ENCODE peak calls at places on chromosomes 5 and 9, in eight cellular contexts. One of them, this sample, is unnamed.

GRCh38 chr5:5658226-5658625 is 235.7 kb downstream of the ICE1 start:
- DNase-seq in stimulated activated CD4-positive, alpha-beta T cell treated with anti-CD3 and anti-CD28 coated beads, Interleukin-2, amount 100 ng/mL, for 48 hours: no peak
- DNase-seq in hepatocyte: peak; percentile 65
- DNase-seq in aorta: peak; percentile 80
- DNase-seq in activated naive CD4-positive, alpha-beta T cell: no peak
- DNase-seq in psoas muscle: peak; percentile 62
- DNase-seq in right atrium auricular region: peak; percentile 78
- DNase-seq in NCI-H510A treated with DMSO at 0.1 percent for 48 hours: no peak
- DNase-seq in this sample: no peak

GRCh38 chr5:124872615-124873014 is 126.2 kb upstream of the ZNF608 start:
- DNase-seq in stimulated activated CD4-positive, alpha-beta T cell treated with anti-CD3 and anti-CD28 coated beads, Interleukin-2, amount 100 ng/mL, for 48 hours: no peak
- DNase-seq in hepatocyte: no peak
- DNase-seq in aorta: no peak
- DNase-seq in activated naive CD4-positive, alpha-beta T cell: no peak
- DNase-seq in psoas muscle: no peak
- DNase-seq in right atrium auricular region: no peak
- DNase-seq in NCI-H510A treated with DMSO at 0.1 percent for 48 hours: no peak
- DNase-seq in this sample: no peak

GRCh38 chr9:35996358-35996970 is 38.5 kb upstream of the OR2S2 start:
- DNase-seq in stimulated activated CD4-positive, alpha-beta T cell treated with anti-CD3 and anti-CD28 coated beads, Interleukin-2, amount 100 ng/mL, for 48 hours: no peak
- DNase-seq in hepatocyte: peak; percentile 15
- DNase-seq in aorta: no peak
- DNase-seq in activated naive CD4-positive, alpha-beta T cell: no peak
- DNase-seq in psoas muscle: no peak
- DNase-seq in right atrium auricular region: no peak
- DNase-seq in NCI-H510A treated with DMSO at 0.1 percent for 48 hours: no peak
- DNase-seq in this sample: no peak

GRCh38 chr9:22514866-22515265 is 68.2 kb downstream of the DMRTA1 start:
- DNase-seq in stimulated activated CD4-positive, alpha-beta T cell treated with anti-CD3 and anti-CD28 coated beads, Interleukin-2, amount 100 ng/mL, for 48 hours: no peak
- DNase-seq in hepatocyte: no peak
- DNase-seq in aorta: no peak
- DNase-seq in activated naive CD4-positive, alpha-beta T cell: no peak
- DNase-seq in psoas muscle: no peak
- DNase-seq in right atrium auricular region: no peak
- DNase-seq in NCI-H510A treated with DMSO at 0.1 percent for 48 hours: no peak
- DNase-seq in this sample: no peak

GRCh38 chr5:104186100-104186499 is 623.5 kb upstream of the NUDT12 start:
- DNase-seq in stimulated activated CD4-positive, alpha-beta T cell treated with anti-CD3 and anti-CD28 coated beads, Interleukin-2, amount 100 ng/mL, for 48 hours: no peak
- DNase-seq in hepatocyte: no peak
- DNase-seq in aorta: no peak
- DNase-seq in activated naive CD4-positive, alpha-beta T cell: no peak
- DNase-seq in psoas muscle: peak; percentile 82
- DNase-seq in right atrium auricular region: no peak
- DNase-seq in NCI-H510A treated with DMSO at 0.1 percent for 48 hours: no peak
- DNase-seq in this sample: no peak

GRCh38 chr5:42235837-42236236 is 187.4 kb upstream of the GHR start:
- DNase-seq in stimulated activated CD4-positive, alpha-beta T cell treated with anti-CD3 and anti-CD28 coated beads, Interleukin-2, amount 100 ng/mL, for 48 hours: no peak
- DNase-seq in hepatocyte: no peak
- DNase-seq in aorta: no peak
- DNase-seq in activated naive CD4-positive, alpha-beta T cell: no peak
- DNase-seq in psoas muscle: peak; percentile 56
- DNase-seq in right atrium auricular region: no peak
- DNase-seq in NCI-H510A treated with DMSO at 0.1 percent for 48 hours: no peak
- DNase-seq in this sample: no peak

GRCh38 chr9:129624168-129624759 is 1.7 kb upstream of the NTMT1 start:
- DNase-seq in stimulated activated CD4-positive, alpha-beta T cell treated with anti-CD3 and anti-CD28 coated beads, Interleukin-2, amount 100 ng/mL, for 48 hours: peak; percentile 79
- DNase-seq in hepatocyte: peak; percentile 68
- DNase-seq in aorta: peak; percentile 90
- DNase-seq in activated naive CD4-positive, alpha-beta T cell: peak; percentile 67
- DNase-seq in psoas muscle: no peak
- DNase-seq in right atrium auricular region: no peak
- DNase-seq in NCI-H510A treated with DMSO at 0.1 percent for 48 hours: peak; percentile 43
- DNase-seq in this sample: no peak

GRCh38 chr9:135908334-135909204 is 1.2 kb upstream of the CAMSAP1 start:
- DNase-seq in stimulated activated CD4-positive, alpha-beta T cell treated with anti-CD3 and anti-CD28 coated beads, Interleukin-2, amount 100 ng/mL, for 48 hours: no peak
- DNase-seq in hepatocyte: no peak
- DNase-seq in aorta: no peak
- DNase-seq in activated naive CD4-positive, alpha-beta T cell: no peak
- DNase-seq in psoas muscle: no peak
- DNase-seq in right atrium auricular region: no peak
- DNase-seq in NCI-H510A treated with DMSO at 0.1 percent for 48 hours: no peak
- DNase-seq in this sample: no peak

GRCh38 chr5:124289641-124290201 is 456.7 kb downstream of the ZNF608 start:
- DNase-seq in stimulated activated CD4-positive, alpha-beta T cell treated with anti-CD3 and anti-CD28 coated beads, Interleukin-2, amount 100 ng/mL, for 48 hours: no peak
- DNase-seq in hepatocyte: no peak
- DNase-seq in aorta: no peak
- DNase-seq in activated naive CD4-positive, alpha-beta T cell: no peak
- DNase-seq in psoas muscle: no peak
- DNase-seq in right atrium auricular region: no peak
- DNase-seq in NCI-H510A treated with DMSO at 0.1 percent for 48 hours: peak; percentile 91
- DNase-seq in this sample: peak; percentile 54

This sample was measured in DMS153.